ENCODE peak calls at places on chromosomes 2 and 18, in nine cellular contexts. P is GM20000, T is choroid plexus epithelial cell, Z is lower lobe of right lung, K is Calu3, L is GM12878, B is heart right ventricle, W is cardiac muscle cell, G is colonic mucosa. M is an unnamed sample.

GRCh38 chr2:64899081-64899865 is 89.9 kb upstream of the SLC1A4 start:
- DNase-seq in K (peak), L (no peak), P (no peak), B (no peak), W (no peak), T (no peak), Z (no peak), G (no peak), M (no peak)

GRCh38 chr2:100242891-100243670 is 79.2 kb downstream of the LONRF2 start:
- DNase-seq in G (peak), T (peak), P (peak), B (peak), L (no peak), Z (peak), K (peak), W (peak), M (peak)

GRCh38 chr2:112216158-112216557 is 38.7 kb downstream of the ZC3H8 start:
- DNase-seq in B (no peak), T (peak), P (no peak), G (no peak), L (no peak), W (peak), K (no peak), Z (no peak), M (no peak)

GRCh38 chr18:37144921-37145320 is 316.0 kb downstream of the KIAA1328 start:
- DNase-seq in W (no peak), G (no peak), P (no peak), Z (no peak), L (no peak), B (no peak), K (no peak), T (no peak), M (no peak)

GRCh38 chr2:8611246-8611645 is 70.6 kb upstream of the ID2 start:
- DNase-seq in P (no peak), W (no peak), K (no peak), Z (peak), T (no peak), B (no peak), G (no peak), L (no peak), M (no peak)

GRCh38 chr2:138035597-138036217 is 71.4 kb downstream of the HNMT start:
- DNase-seq in Z (no peak), B (no peak), W (no peak), G (no peak), K (no peak), P (no peak), T (peak), L (no peak), M (no peak)

GRCh38 chr18:79682896-79683625 is 3.5 kb downstream of the CTDP1 start:
- DNase-seq in W (no peak), T (no peak), G (no peak), K (no peak), B (no peak), L (no peak), Z (no peak), P (no peak), M (peak)

GRCh38 chr2:70902067-70902442 is 33.6 kb upstream of the ATP6V1B1 start:
- DNase-seq in B (no peak), P (no peak), L (no peak), K (no peak), G (no peak), T (no peak), Z (no peak), W (no peak), M (peak)

GRCh38 chr2:176140520-176141317 is 10.6 kb upstream of the HOXD4 start:
- DNase-seq in P (peak), K (peak), B (peak), L (peak), Z (peak), T (peak), W (peak), G (peak), M (peak)

GRCh38 chr2:45190481-45190880 is 181.2 kb upstream of the SIX2 start:
- DNase-seq in W (no peak), L (no peak), Z (no peak), P (no peak), T (peak), G (no peak), K (no peak), B (no peak), M (no peak)

GRCh38 chr18:55522011-55522410 is 66.0 kb downstream of the TCF4 start:
- DNase-seq in P (peak), L (no peak), W (no peak), T (peak), K (peak), B (no peak), Z (no peak), G (peak), M (no peak)

GRCh38 chr2:23178398-23178797 is 206.6 kb upstream of the KLHL29 start:
- DNase-seq in K (no peak), G (no peak), L (no peak), P (no peak), Z (no peak), W (no peak), T (no peak), B (no peak), M (no peak)

GRCh38 chr2:150882751-150883520 is 378.7 kb downstream of the RBM43 start:
- DNase-seq in G (no peak), Z (no peak), L (no peak), P (no peak), T (no peak), B (no peak), W (no peak), K (no peak), M (no peak)

GRCh38 chr18:6520901-6521300 is 106.2 kb upstream of the L3MBTL4 start:
- DNase-seq in P (no peak), G (no peak), W (no peak), B (no peak), Z (no peak), L (no peak), K (no peak), T (no peak), M (no peak)

GRCh38 chr2:113219889-113220641 is 46.3 kb downstream of the PSD4 start:
- DNase-seq in P (no peak), W (no peak), Z (peak), B (peak), T (peak), G (peak), L (no peak), K (peak), M (no peak)

GRCh38 chr18:62187543-62188378 is 706 bp downstream of the RELCH start:
- DNase-seq in T (peak), K (peak), P (peak), Z (peak), B (no peak), W (peak), G (peak), L (no peak), M (peak)
- TF ChIP-seq CTCF in T (peak), K (no peak), P (no peak), Z (no peak), B (no peak), W (no peak), G (no peak), L (no peak), M (no peak)

GRCh38 chr2:216664593-216665034 is 30.7 kb downstream of the IGFBP5 start:
- DNase-seq in L (no peak), W (no peak), B (no peak), Z (no peak), K (peak), G (no peak), P (no peak), T (peak), M (no peak)
- TF ChIP-seq CTCF in L (peak), W (peak), B (no peak), Z (no peak), K (no peak), G (no peak), P (no peak), T (peak), M (peak)

DNA sequence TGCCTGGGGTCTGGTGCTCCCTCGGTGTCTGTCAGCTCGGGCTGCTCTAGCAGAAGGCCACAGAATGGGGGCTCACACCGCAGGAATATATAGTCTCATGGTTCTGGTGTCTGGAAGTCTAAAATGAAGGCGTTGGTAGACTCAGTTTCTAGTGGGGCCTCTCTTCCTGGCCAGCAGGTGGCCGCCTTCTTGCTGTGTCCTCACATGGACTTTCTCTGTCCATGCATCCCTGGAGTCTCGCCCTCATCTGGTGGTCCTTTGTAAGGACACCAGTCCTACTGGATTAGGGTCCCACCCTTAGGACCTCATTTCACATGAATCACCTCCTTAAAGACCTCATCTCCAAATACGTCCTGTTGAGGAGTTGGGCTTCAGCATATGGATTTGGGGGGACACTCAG is 65.7 kb downstream of the RRM2 start:
- DNase-seq in K (no peak), B (no peak), G (no peak), T (peak), L (no peak), W (no peak), Z (no peak), P (no peak), M (no peak)
- TF ChIP-seq CTCF in K (no peak), B (no peak), G (peak), T (peak), L (no peak), W (peak), Z (no peak), P (no peak), M (no peak)

DNA sequence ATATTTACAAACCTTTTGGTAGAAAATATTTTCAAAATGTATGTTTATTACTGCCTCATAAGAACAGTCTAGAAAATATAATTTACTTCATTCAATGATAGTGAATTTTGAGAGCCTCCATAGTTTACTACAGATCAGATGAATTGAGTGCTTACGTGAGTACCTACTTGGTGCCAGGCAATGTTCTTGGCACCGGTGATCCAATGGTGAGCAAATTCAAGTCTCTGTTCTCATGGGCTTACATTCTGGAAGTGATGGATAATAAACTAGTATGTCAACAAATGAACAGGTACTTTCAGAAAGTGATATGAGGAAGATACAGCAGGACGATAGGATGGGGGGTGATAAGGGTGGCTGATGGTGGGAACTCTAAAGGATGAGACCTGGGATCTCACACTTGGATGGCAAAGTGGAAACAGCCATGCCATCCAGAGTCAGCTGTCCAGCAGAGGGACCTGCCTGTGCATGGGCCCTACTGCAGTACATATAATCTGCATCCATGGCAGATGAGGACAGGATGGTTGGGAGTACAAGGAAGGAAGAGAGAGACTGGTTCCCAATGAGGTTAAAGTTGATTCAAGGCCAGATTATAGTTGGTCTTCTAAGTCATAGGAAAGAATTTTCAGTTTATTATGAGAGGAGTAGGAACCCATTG is 277.0 kb downstream of the NEDD4L start:
- DNase-seq in G (no peak), L (no peak), T (no peak), B (no peak), Z (no peak), W (no peak), K (no peak), P (no peak), M (no peak)
- TF ChIP-seq CTCF in G (no peak), L (no peak), T (no peak), B (no peak), Z (no peak), W (no peak), K (no peak), P (no peak), M (no peak)

GRCh38 chr2:13574831-13575230 is 858.1 kb downstream of the TRIB2 start:
- DNase-seq in Z (no peak), W (no peak), G (no peak), T (no peak), K (no peak), P (no peak), L (no peak), B (no peak), M (no peak)

GRCh38 chr2:13576634-13577033 is 859.9 kb downstream of the TRIB2 start:
- DNase-seq in K (no peak), P (no peak), G (no peak), L (no peak), T (no peak), W (no peak), B (no peak), Z (no peak), M (no peak)

DNA sequence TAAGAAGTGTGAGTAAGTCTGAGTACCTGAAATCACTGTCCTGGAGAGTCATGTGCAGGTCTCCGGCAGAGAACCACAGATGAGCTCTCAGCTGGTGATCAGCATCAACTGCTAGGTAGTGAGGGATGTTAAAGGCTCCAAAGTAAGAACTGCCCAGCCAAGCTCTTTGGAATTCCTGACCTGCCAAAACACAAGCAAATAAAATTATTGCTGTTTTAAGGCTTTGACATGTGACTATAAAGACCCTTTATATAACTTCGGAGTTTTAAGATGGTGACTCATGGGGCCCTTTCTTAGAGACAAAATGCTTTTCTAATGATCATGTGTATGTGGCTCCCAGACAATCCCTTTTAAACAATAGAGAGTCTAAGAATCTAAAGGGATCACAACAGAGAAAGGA is 855.7 kb downstream of the TRIB2 start:
- DNase-seq in G (no peak), L (no peak), W (no peak), P (no peak), Z (no peak), K (no peak), B (no peak), T (no peak), M (no peak)
- TF ChIP-seq CTCF in G (no peak), L (no peak), W (no peak), P (no peak), Z (no peak), K (no peak), B (no peak), T (no peak), M (no peak)

GRCh38 chr18:28637897-28638296 is 461.0 kb upstream of the CDH2 start:
- DNase-seq in G (no peak), Z (no peak), L (no peak), T (peak), P (no peak), K (no peak), B (no peak), W (no peak), M (no peak)
- TF ChIP-seq CTCF in G (no peak), Z (no peak), L (no peak), T (peak), P (no peak), K (no peak), B (no peak), W (no peak), M (no peak)